ENCODE peak calls at places on chromosomes 16 and 17, in four cellular contexts. C is OCI-LY7, K is GM23248, M is neuronal stem cell. E is an unnamed sample.

GRCh38 chr17:30519707-30520106 is 42.5 kb downstream of the GOSR1 start:
- DNase-seq in C (no peak), K (peak; percentile 95), M (no peak), E (no peak)

GRCh38 chr16:85969159-85969558 is 70.2 kb downstream of the IRF8 start:
- DNase-seq in C (no peak), K (peak; percentile 54), M (no peak), E (no peak)

GRCh38 chr16:30473231-30474061 is 904 bp downstream of the ITGAL start:
- DNase-seq in C (no peak), K (no peak), M (no peak), E (no peak)

GRCh38 chr17:81400939-81401726 is 5.9 kb downstream of the BAHCC1 start:
- DNase-seq in C (no peak), K (peak; percentile 47), M (no peak), E (no peak)

GRCh38 chr17:50719144-50719923 is at the start of gene LUC7L3:
- DNase-seq in C (peak; percentile 95), K (peak; percentile 98), M (peak; percentile 95), E (peak; percentile 94)

GRCh38 chr17:13355054-13355453 is 246.7 kb downstream of the HS3ST3A1 start:
- DNase-seq in C (no peak), K (no peak), M (no peak), E (no peak)

GRCh38 chr17:63675607-63676539 is 24.1 kb downstream of the LIMD2 start:
- DNase-seq in C (no peak), K (peak; percentile 84), M (no peak), E (no peak)

GRCh38 chr17:81429813-81430510 is 34.7 kb downstream of the BAHCC1 start:
- DNase-seq in C (no peak), K (peak; percentile 41), M (peak; percentile 35), E (peak; percentile 83)

GRCh38 chr17:81682565-81683207 is 911 bp downstream of the ARL16 start:
- DNase-seq in C (no peak), K (peak; percentile 51), M (no peak), E (no peak)

GRCh38 chr16:86854895-86855294 is 276.5 kb downstream of the FOXL1 start:
- DNase-seq in C (no peak), K (peak; percentile 61), M (no peak), E (no peak)

GRCh38 chr16:55136356-55136755 is 187.6 kb upstream of the IRX6 start:
- DNase-seq in C (no peak), K (no peak), M (no peak), E (no peak)

GRCh38 chr17:75346906-75347305 is 57.7 kb upstream of the SLC25A19 start:
- DNase-seq in C (peak; percentile 56), K (peak; percentile 31), M (peak; percentile 20), E (peak; percentile 54)

GRCh38 chr16:28532940-28533647 is 5.7 kb downstream of the NUPR1 start:
- DNase-seq in C (no peak), K (no peak), M (no peak), E (no peak)

GRCh38 chr17:68195667-68196393 is 52.0 kb upstream of the AMZ2 start:
- DNase-seq in C (no peak), K (no peak), M (no peak), E (no peak)

GRCh38 chr17:13182854-13183253 is 165.0 kb upstream of the ELAC2 start:
- DNase-seq in C (no peak), K (no peak), M (no peak), E (no peak)

GRCh38 chr16:9965079-9965478 is 217.1 kb downstream of the GRIN2A start:
- DNase-seq in C (no peak), K (no peak), M (no peak), E (no peak)

GRCh38 chr16:85126731-85127662 is 14.7 kb upstream of the CIBAR2 start:
- DNase-seq in C (no peak), K (peak; percentile 85), M (peak; percentile 48), E (no peak)

GRCh38 chr17:81470270-81470943 is 42.2 kb downstream of the ACTG1 start:
- DNase-seq in C (no peak), K (no peak), M (no peak), E (no peak)

GRCh38 chr17:20955437-20956323 is 87.1 kb downstream of the USP22 start:
- DNase-seq in C (no peak), K (peak; percentile 36), M (no peak), E (no peak)

GRCh38 chr17:63023049-63023448 is 57.0 kb downstream of the TANC2 start:
- DNase-seq in C (no peak), K (no peak), M (no peak), E (no peak)

GRCh38 chr16:30934827-30935557 is 11.6 kb downstream of the FBXL19 start:
- DNase-seq in C (peak; percentile 39), K (peak; percentile 70), M (no peak), E (peak; percentile 52)

GRCh38 chr17:19461139-19461538 is 50.1 kb downstream of the RNF112 start:
- DNase-seq in C (peak; percentile 84), K (no peak), M (no peak), E (no peak)

GRCh38 chr17:39607851-39608130 is at the start of gene NEUROD2:
- DNase-seq in C (no peak), K (no peak), M (no peak), E (no peak)

DNA sequence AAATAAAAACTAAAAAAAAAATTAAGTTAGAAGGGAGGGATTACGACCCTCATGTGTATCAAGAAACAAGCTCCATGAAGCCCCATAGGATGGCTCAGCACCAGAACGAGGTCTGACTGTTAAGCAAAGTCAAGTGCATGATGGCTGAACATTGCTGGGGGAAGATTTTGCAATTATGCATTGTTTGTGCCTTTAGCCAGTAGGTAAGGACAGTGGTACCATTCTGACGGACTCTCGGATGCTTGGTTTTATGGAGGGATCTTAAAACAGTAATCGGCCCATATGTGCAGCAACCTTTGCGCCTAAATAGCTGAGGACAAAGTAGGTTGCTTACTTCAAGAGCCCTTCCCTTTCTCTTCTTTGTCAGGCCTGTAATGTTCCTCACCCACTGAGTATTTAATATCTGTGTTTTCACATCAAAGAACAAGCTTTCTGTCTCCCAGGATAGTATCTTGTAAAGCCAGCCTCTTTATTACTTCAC is 186.0 kb downstream of the WWOX start:
- DNase-seq in C (no peak), K (no peak), M (no peak), E (no peak)
- H3K27ac ChIP-seq in C (no peak overlapping the region), K (no peak overlapping the region), M (no peak overlapping the region), E (no peak overlapping the region)

GRCh38 chr16:4113358-4114256 is 2.6 kb downstream of the ADCY9 start:
- DNase-seq in C (no peak), K (peak; percentile 32), M (no peak), E (no peak)

GRCh38 chr16:4114257-4115208 is 1.7 kb downstream of the ADCY9 start:
- DNase-seq in C (no peak), K (peak; percentile 55), M (no peak), E (no peak)

GRCh38 chr16:4110680-4111079 is 5.6 kb downstream of the ADCY9 start:
- DNase-seq in C (no peak), K (peak; percentile 39), M (no peak), E (no peak)

GRCh38 chr16:4110065-4110464 is 6.2 kb downstream of the ADCY9 start:
- DNase-seq in C (no peak), K (no peak), M (no peak), E (no peak)

DNA sequence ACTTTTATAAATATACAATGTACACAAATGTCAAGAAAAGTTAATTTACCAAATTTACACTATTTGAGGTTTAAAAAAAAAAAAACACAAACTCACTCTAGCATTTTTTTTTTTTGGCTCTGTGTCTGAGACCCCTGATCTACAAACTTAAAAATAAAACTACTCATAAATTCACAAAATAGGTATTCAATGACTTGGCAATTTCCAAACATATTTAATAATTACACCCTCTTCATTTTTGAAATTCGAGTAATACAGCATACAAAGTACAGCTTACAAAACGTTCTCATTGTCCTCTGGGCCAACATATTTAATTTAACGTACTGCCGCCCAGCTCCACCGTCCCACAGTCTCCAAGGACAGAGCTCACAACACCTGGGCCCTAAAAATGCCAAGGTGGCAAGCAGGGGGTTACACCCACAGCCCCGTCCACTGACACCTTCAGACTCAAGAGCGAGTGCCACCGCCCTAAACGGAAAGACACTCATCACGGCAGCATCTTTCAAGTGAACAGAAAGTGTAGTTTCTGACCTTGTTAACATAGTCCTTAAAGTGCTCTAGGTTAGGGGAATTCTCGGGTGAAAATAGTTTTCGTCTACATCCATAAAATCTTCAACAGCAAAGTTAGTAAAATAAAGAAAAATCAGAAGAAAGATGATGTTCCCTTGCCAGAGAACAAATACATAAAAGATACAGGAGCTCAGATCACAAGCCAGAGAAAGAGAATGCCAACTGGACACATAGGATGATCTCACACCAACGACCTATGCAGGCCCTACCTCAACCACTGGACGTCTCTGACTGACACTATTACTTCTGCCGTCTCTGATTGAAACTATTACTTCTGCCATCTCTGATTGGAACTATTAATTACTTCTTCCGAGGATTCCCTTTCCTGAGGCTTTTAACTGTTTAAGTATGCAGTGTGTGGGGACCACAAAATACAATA is 4.2 kb downstream of the ADCY9 start:
- DNase-seq in C (no peak), K (peak; percentile 80), M (no peak), E (no peak)
- H3K4me2 ChIP-seq in C (no peak overlapping the region), K (peak overlapping the region; percentile 91), M (no peak overlapping the region), E (no peak overlapping the region)

GRCh38 chr17:61408151-61409041 is 8.8 kb downstream of the TBX2 start:
- DNase-seq in C (no peak), K (no peak), M (no peak), E (no peak)
- H3K27ac ChIP-seq in C (no peak overlapping the region), K (no peak overlapping the region), M (no peak overlapping the region), E (no peak overlapping the region)

DNA sequence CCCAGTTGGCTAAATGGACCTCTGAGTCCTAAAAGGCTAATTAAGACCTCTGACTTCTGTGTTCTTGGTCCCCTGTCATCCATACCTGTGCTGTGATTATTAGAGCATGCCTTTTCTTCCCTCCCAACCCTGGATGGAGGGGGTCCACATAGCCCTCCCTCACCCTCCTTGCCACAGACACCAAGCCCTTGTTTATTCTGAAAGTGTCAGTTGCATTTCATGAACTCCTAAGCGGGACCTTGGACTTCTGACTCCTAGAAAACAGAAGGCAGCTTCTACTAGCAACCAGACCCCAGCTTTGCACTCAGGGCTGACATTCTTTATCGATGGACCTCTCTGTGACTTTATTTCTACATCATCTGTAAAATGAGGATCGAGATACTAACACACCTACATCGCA is 33.4 kb upstream of the GOSR2 start:
- DNase-seq in C (no peak), K (no peak), M (no peak), E (no peak)
- H3K4me2 ChIP-seq in C (no peak overlapping the region), K (no peak overlapping the region), M (no peak overlapping the region), E (no peak overlapping the region)